ENCODE peak calls at places on chromosome 4, in six cellular contexts. P is GM06990; Y is K562; X is CD8-positive, alpha-beta T cell; I is astrocyte; S is IMR-90. W is an unnamed sample.

GRCh38 chr4:130073145-130073790 is 977.3 kb downstream of the C4orf33 start:
- DNase-seq in Y (no peak), P (no peak), S (no peak), X (no peak), I (no peak), W (no peak)

GRCh38 chr4:2402053-2402452 is 16.4 kb downstream of the ZFYVE28 start:
- DNase-seq in X (no peak), Y (peak; percentile 89), I (peak; percentile 10), P (no peak), S (no peak), W (no peak)

GRCh38 chr4:56240554-56241190 is 146.6 kb downstream of the AASDH start:
- DNase-seq in I (peak; percentile 85), Y (peak; percentile 15), P (no peak), X (no peak), S (no peak), W (no peak)

GRCh38 chr4:83054928-83055327 is 19.9 kb downstream of the COPS4 start:
- DNase-seq in X (no peak), I (no peak), Y (no peak), S (peak; percentile 15), P (no peak), W (no peak)

GRCh38 chr4:143286733-143287570 is 49.7 kb upstream of the GAB1 start:
- DNase-seq in I (peak; percentile 53), X (no peak), Y (no peak), S (peak; percentile 75), P (no peak), W (no peak)

GRCh38 chr4:41057456-41057855 is 156.9 kb downstream of the APBB2 start:
- DNase-seq in X (no peak), S (peak; percentile 49), P (no peak), Y (no peak), I (peak; percentile 75), W (no peak)

GRCh38 chr4:159308571-159309340 is 205.9 kb downstream of the RAPGEF2 start:
- DNase-seq in S (peak; percentile 62), Y (no peak), X (no peak), I (peak; percentile 66), P (no peak), W (no peak)

GRCh38 chr4:98027827-98028226 is 115.4 kb downstream of the STPG2 start:
- DNase-seq in Y (no peak), I (peak; percentile 3), P (no peak), X (no peak), S (no peak), W (no peak)

GRCh38 chr4:37715889-37716402 is 29.8 kb upstream of the RELL1 start:
- DNase-seq in Y (no peak), S (peak; percentile 66), X (no peak), P (peak; percentile 66), I (peak; percentile 62), W (peak; percentile 45)

GRCh38 chr4:66330125-66330524 is 659.8 kb upstream of the EPHA5 start:
- DNase-seq in S (no peak), P (no peak), X (no peak), I (peak; percentile 45), Y (no peak), W (no peak)

GRCh38 chr4:151250706-151251105 is 26.3 kb upstream of the PRSS48 start:
- DNase-seq in I (no peak), Y (no peak), S (no peak), P (no peak), X (no peak), W (no peak)

GRCh38 chr4:99586322-99586721 is 11.7 kb downstream of the MTTP start:
- DNase-seq in Y (no peak), X (no peak), S (no peak), P (no peak), I (no peak), W (no peak)

GRCh38 chr4:1330761-1331590 is 16.0 kb upstream of the UVSSA start:
- DNase-seq in I (no peak), Y (no peak), P (no peak), S (no peak), X (peak; percentile 42), W (no peak)

GRCh38 chr4:26032142-26032541 is 118.1 kb downstream of the SMIM20 start:
- DNase-seq in S (peak; percentile 88), X (no peak), Y (no peak), P (no peak), I (peak; percentile 88), W (no peak)

GRCh38 chr4:81504685-81505598 is 33.2 kb upstream of the RASGEF1B start:
- DNase-seq in P (peak; percentile 20), Y (no peak), X (peak; percentile 36), S (no peak), I (no peak), W (no peak)

GRCh38 chr4:80926446-80926845 is 104.1 kb upstream of the BMP3 start:
- DNase-seq in S (peak; percentile 30), I (no peak), X (no peak), Y (no peak), P (no peak), W (no peak)

GRCh38 chr4:189202182-189202868 is 738.3 kb upstream of the FRG1 start:
- DNase-seq in P (peak; percentile 5), S (peak; percentile 92), Y (peak; percentile 25), X (no peak), I (peak; percentile 5), W (no peak)
- H3K4me3 ChIP-seq in P (no peak overlapping the region), S (peak overlapping the region; percentile 37), Y (no peak overlapping the region), X (no peak overlapping the region), I (peak overlapping the region; percentile 29), W (no peak overlapping the region)

GRCh38 chr4:31538877-31539276 is 818.7 kb downstream of the PCDH7 start:
- DNase-seq in S (no peak), P (no peak), I (no peak), X (no peak), Y (no peak), W (no peak)
- TF ChIP-seq CTCF in S (no peak), P (no peak), I (no peak), X (no peak), Y (no peak), W (no peak)

DNA sequence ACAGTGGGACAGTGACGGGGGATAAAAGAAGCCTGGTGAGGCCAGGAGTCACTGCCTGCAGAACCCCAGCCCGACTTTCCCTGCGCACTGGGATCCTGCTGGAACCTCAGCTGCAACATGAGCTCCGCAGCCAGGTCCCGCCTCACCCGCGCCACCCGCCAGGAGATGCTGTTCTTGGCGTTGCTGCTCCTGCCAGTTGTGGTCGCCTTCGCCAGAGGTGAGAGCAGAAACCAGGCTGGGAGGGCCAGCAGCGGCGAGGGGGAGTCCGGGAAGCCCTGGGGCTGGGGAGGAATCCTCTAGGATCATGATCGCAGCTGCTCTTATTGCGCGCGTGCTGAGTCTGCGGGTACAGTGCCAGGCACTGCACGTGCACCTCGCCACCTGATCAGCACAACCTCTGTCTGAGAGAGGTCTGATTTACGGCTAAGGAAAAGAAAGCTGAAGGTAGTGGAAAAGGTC is at the start of gene PF4V1:
- DNase-seq in X (no peak), Y (no peak), I (no peak), S (no peak), P (peak; percentile 6), W (no peak)
- H3K4me3 ChIP-seq in X (no peak within 1 kb of the TSS), Y (no peak within 1 kb of the TSS), I (peak within 1 kb of the TSS; percentile 21), S (no peak within 1 kb of the TSS), P (no peak within 1 kb of the TSS), W (no peak within 1 kb of the TSS)

GRCh38 chr4:8819421-8820177 is 52.0 kb downstream of the HMX1 start:
- DNase-seq in P (no peak), S (no peak), X (no peak), I (no peak), Y (no peak), W (no peak)
- TF ChIP-seq CTCF in P (no peak), S (no peak), X (no peak), I (no peak), Y (no peak), W (no peak)

DNA sequence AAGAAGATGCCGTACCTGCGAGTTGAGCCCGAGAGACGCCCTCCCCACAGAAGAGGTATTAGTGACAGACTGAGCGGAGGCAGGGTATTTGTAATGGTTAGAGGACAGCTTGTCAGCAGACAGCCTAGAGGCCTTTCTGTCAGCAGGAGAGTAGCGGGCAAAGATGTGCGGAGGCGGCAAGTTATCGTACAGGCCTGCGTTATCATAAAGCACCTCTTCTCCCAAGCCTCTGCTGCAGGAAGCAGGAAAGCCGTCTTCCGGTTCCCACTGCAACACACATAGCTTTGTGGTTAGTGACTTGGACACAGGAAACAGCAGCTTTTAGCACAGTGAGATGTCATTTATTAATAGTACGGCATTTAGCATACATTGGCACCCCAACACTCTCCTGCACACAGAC is 158.3 kb downstream of the AFAP1 start:
- DNase-seq in I (peak; percentile 78), P (no peak), S (peak; percentile 71), X (no peak), Y (peak; percentile 35), W (no peak)
- H3K4me3 ChIP-seq in I (no peak overlapping the region), P (no peak overlapping the region), S (no peak overlapping the region), X (no peak overlapping the region), Y (no peak overlapping the region), W (no peak overlapping the region)

GRCh38 chr4:23614284-23614892 is 275.5 kb downstream of the PPARGC1A start:
- DNase-seq in S (peak; percentile 1), I (peak; percentile 51), X (no peak), Y (peak; percentile 6), P (no peak), W (no peak)
- TF ChIP-seq CTCF in S (peak; percentile 4), I (peak; percentile 16), X (no peak), Y (peak; percentile 28), P (peak; percentile 5), W (no peak)

GRCh38 chr4:110516106-110516922 is 40.4 kb downstream of the ENPEP start:
- DNase-seq in S (peak; percentile 51), I (peak; percentile 20), P (no peak), X (peak; percentile 44), Y (peak; percentile 44), W (peak; percentile 29)

GRCh38 chr4:110518889-110519490 is 43.0 kb downstream of the ENPEP start:
- DNase-seq in S (peak; percentile 22), Y (peak; percentile 20), P (no peak), I (no peak), X (no peak), W (no peak)

GRCh38 chr4:110514889-110515479 is 39.0 kb downstream of the ENPEP start:
- DNase-seq in P (no peak), Y (peak; percentile 17), X (no peak), S (peak; percentile 30), I (peak; percentile 11), W (no peak)

GRCh38 chr4:110512901-110513300 is 36.9 kb downstream of the ENPEP start:
- DNase-seq in S (no peak), P (no peak), I (no peak), Y (no peak), X (no peak), W (no peak)

GRCh38 chr4:110515676-110516075 is 39.7 kb downstream of the ENPEP start:
- DNase-seq in Y (no peak), I (no peak), X (no peak), P (no peak), S (no peak), W (no peak)
- H3K4me3 ChIP-seq in Y (no peak overlapping the region), I (no peak overlapping the region), X (peak overlapping the region; percentile 66), P (peak overlapping the region; percentile 77), S (no peak overlapping the region), W (peak overlapping the region; percentile 39)

GRCh38 chr4:163048447-163048846 is 118.2 kb downstream of the NAF1 start:
- DNase-seq in X (no peak), Y (peak; percentile 52), I (peak; percentile 9), S (peak; percentile 19), P (no peak), W (no peak)
- TF ChIP-seq CTCF in X (no peak), Y (peak; percentile 57), I (peak; percentile 38), S (peak; percentile 59), P (peak; percentile 64), W (peak; percentile 58)

GRCh38 chr4:76595435-76595834 is 160.4 kb downstream of the SHROOM3 start:
- DNase-seq in Y (no peak), X (no peak), I (no peak), S (no peak), P (no peak), W (no peak)
- H3K4me3 ChIP-seq in Y (no peak overlapping the region), X (no peak overlapping the region), I (no peak overlapping the region), S (no peak overlapping the region), P (no peak overlapping the region), W (no peak overlapping the region)

W was measured in GM12864.